ENCODE peak calls at places on chromosomes 13 and 19, in five cellular contexts. F is HepG2, U is kidney, V is choroid plexus epithelial cell, D is left ventricle myocardium inferior. P is an unnamed sample.

GRCh38 chr19:4557186-4557970 is 2.1 kb downstream of the SEMA6B start:
- DNase-seq in F (no peak), D (no peak), U (no peak), V (no peak), P (peak; percentile 29)

GRCh38 chr19:39339636-39340035 is 2.6 kb upstream of the SAMD4B start:
- DNase-seq in F (peak; percentile 20), U (no peak), V (no peak), D (no peak), P (no peak)

GRCh38 chr19:2345794-2346663 is 14.0 kb upstream of the TMPRSS9 start:
- DNase-seq in U (peak; percentile 67), V (peak; percentile 41), F (no peak), D (peak; percentile 40), P (no peak)

GRCh38 chr19:32498641-32499200 is 82.3 kb upstream of the PDCD5 start:
- DNase-seq in V (no peak), F (no peak), D (no peak), U (no peak), P (no peak)

GRCh38 chr13:74289130-74289529 is 154.9 kb upstream of the KLF12 start:
- DNase-seq in U (no peak), V (no peak), F (no peak), D (no peak), P (no peak)

GRCh38 chr19:2387367-2388288 is 27.6 kb downstream of the TMPRSS9 start:
- DNase-seq in V (no peak), F (no peak), U (no peak), D (no peak), P (no peak)

GRCh38 chr13:106105153-106105552 is 430.3 kb downstream of the EFNB2 start:
- DNase-seq in V (no peak), U (no peak), D (no peak), F (no peak), P (no peak)

GRCh38 chr19:8965887-8966286 is 44.3 kb downstream of the MUC16 start:
- DNase-seq in F (no peak), V (no peak), D (no peak), U (no peak), P (no peak)

GRCh38 chr19:16266586-16266942 is 58.1 kb upstream of the KLF2 start:
- DNase-seq in U (peak; percentile 42), V (no peak), D (no peak), F (no peak), P (no peak)

GRCh38 chr19:53868091-53868891 is 608 bp downstream of the MYADM start:
- DNase-seq in F (peak; percentile 47), D (peak; percentile 64), U (peak; percentile 90), V (peak; percentile 71), P (no peak)

GRCh38 chr13:41742917-41743552 is 217.9 kb downstream of the VWA8 start:
- DNase-seq in D (no peak), V (no peak), F (no peak), U (no peak), P (no peak)

DNA sequence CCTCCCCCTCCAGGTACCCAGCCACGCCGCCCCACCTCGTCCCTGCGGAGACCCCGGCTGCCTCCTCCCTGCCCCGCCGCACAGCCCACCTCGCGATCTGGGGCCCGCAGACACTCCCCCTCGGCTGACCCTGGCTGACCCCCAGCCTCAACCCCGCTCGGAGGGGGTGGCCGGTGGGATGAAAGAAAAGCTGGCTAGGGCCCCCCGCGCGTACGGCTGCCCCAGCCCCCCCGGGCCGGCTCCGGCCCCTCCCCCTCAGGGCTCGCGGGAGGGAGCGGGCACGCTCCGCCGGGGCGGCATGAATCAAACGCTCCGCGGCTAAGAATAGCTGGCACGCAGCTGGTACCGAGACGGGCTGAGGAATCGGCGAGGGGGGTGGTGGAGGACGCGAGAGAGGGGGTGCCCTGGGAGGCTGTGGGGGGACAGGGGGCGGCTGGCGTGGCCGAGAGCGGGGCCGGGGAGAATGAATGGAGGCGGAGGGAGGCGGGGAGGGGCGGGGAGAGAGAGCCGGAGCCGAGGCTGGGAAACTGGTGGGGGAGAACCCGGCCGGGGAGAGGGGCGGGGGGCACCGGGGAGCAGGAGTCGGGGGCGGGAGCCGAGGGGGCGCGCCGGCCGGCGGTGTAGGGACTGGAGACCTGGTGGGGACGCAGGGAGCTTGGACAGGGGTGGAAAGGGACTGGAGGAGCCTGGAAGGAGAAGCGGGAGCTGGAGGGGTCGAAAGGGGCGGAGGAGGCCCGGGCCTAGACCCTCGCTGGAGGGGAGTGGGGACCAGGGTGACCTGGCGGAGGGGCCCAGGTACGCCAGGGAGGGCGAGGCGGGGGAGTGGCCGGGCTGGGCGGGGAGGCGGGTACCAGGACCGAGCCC is 1.1 kb downstream of the SHANK1 start:
- DNase-seq in D (no peak), V (no peak), U (no peak), F (no peak), P (no peak)
- H3K4me3 ChIP-seq in D (peak overlapping the region; percentile 58), V (no peak overlapping the region), U (no peak overlapping the region), F (no peak overlapping the region), P (no peak overlapping the region)

GRCh38 chr19:42079276-42079669 is 3.3 kb downstream of the ZNF574 start:
- DNase-seq in U (no peak), D (no peak), V (no peak), F (no peak), P (no peak)

GRCh38 chr19:42083537-42083936 is 7.6 kb downstream of the ZNF574 start:
- DNase-seq in D (no peak), V (no peak), U (no peak), F (no peak), P (no peak)

GRCh38 chr19:42079886-42080763 is 4.2 kb downstream of the ZNF574 start:
- DNase-seq in U (no peak), F (no peak), D (no peak), V (no peak), P (no peak)

GRCh38 chr19:42080764-42081375 is 4.9 kb downstream of the ZNF574 start:
- DNase-seq in F (no peak), D (no peak), U (no peak), V (no peak), P (no peak)

GRCh38 chr19:42081584-42082258 is 5.8 kb downstream of the ZNF574 start:
- DNase-seq in V (peak; percentile 82), D (no peak), U (no peak), F (peak; percentile 57), P (peak; percentile 60)
- TF ChIP-seq CTCF in V (peak; percentile 81), D (peak; percentile 53), U (peak; percentile 29), F (peak; percentile 69), P (peak; percentile 57)

DNA sequence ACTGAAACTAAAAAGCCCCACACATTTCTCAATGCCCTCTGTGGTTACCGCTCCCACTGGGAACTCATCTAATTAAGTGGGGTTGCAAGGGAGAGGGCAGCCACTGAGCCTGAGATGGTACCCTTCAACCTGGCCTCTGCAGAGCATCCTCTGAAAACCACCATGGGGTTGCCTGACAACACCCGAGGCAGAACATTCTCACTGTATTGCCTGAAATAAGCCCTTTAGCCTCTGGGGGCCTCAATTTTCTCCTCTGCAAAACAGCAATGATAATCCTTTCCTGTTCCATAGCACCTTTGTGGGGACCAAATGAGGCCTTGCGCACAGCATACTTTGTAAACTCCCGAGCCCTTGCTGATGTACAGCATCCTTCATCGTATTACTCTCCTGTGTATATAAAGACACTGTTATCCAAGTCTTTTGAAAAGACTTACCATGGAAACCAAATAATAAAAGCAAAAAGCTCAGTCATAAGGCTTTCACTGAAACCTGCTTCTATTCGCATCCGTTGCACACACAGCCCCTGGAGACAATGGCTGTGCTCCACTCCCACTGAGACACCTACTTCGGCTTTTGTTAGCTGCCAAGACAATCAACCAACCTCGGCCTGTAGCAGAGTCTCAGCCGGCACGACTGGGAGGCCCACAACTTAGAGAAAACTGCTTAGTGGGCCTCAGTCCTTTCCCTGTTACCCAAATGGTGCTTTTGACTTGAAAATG is 276.0 kb downstream of the FOXO1 start:
- DNase-seq in F (no peak), U (no peak), V (no peak), D (no peak), P (no peak)
- H3K4me3 ChIP-seq in F (no peak overlapping the region), U (no peak overlapping the region), V (no peak overlapping the region), D (no peak overlapping the region), P (no peak overlapping the region)

DNA sequence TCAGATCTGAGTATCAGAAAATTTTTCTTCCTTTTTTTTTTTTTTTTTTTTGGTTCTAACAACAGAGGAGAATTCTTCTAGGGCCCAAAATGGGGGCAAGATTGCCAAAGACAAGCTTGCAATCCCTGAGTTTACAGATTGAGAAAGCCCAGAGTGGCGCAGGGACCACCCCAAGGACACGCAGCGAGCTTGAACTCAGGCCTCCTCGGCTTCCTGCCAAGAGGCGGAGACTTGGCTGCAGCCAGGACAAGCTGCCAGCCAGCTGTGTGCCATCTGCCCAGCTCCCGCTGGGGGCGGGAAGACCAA is 508 bp upstream of the MRPL34 start:
- DNase-seq in D (no peak), V (no peak), U (no peak), F (no peak), P (no peak)
- TF ChIP-seq CTCF in D (no peak), V (no peak), U (no peak), F (no peak), P (no peak)

GRCh38 chr19:36449059-36449670 is 30.7 kb upstream of the ZFP82 start:
- DNase-seq in D (no peak), U (no peak), V (no peak), F (no peak), P (no peak)
- H3K4me3 ChIP-seq in D (no peak overlapping the region), U (no peak overlapping the region), V (no peak overlapping the region), F (no peak overlapping the region), P (no peak overlapping the region)

GRCh38 chr19:51398096-51398704 is 7.8 kb upstream of the C19orf84 start:
- DNase-seq in F (peak; percentile 40), V (peak; percentile 58), U (no peak), D (no peak), P (peak; percentile 44)

GRCh38 chr19:51396175-51396574 is 5.8 kb upstream of the C19orf84 start:
- DNase-seq in F (no peak), U (peak; percentile 12), D (no peak), V (no peak), P (no peak)

GRCh38 chr19:51389143-51389542 is 1.2 kb downstream of the C19orf84 start:
- DNase-seq in F (peak; percentile 37), V (no peak), D (no peak), U (peak; percentile 41), P (no peak)

GRCh38 chr19:51391073-51391611 is 751 bp upstream of the C19orf84 start:
- DNase-seq in V (no peak), F (no peak), D (no peak), U (no peak), P (no peak)

GRCh38 chr19:51394045-51394836 is 3.9 kb upstream of the C19orf84 start:
- DNase-seq in D (peak; percentile 89), V (peak; percentile 100), F (peak; percentile 99), U (peak; percentile 94), P (peak; percentile 100)
- TF ChIP-seq CTCF in D (no peak), V (peak; percentile 46), F (no peak), U (no peak), P (no peak)

P was measured in GM12865.